ENCODE peak calls at places on chromosomes 4 and X, in four cellular contexts. P, M, Y and L are unnamed samples.

GRCh38 chr4:184309241-184310170 is 91.8 kb upstream of the ENPP6 start:
- DNase-seq in P (no peak), M (no peak), Y (no peak), L (no peak)

GRCh38 chr4:125070869-125071268 is 243.9 kb upstream of the FAT4 start:
- DNase-seq in P (no peak), M (no peak), Y (no peak), L (no peak)

GRCh38 chr4:102647117-102647516 is 113.7 kb downstream of the MANBA start:
- DNase-seq in P (no peak), M (no peak), Y (no peak), L (no peak)

GRCh38 chr4:71860643-71861042 is 76.8 kb upstream of the GC start:
- DNase-seq in P (no peak), M (no peak), Y (no peak), L (no peak)

GRCh38 chr4:138439143-138439581 is 197.0 kb upstream of the SLC7A11 start:
- DNase-seq in P (peak; percentile 9), M (no peak), Y (no peak), L (no peak)

GRCh38 chrX:11664211-11664888 is 1.4 kb downstream of the ARHGAP6 start:
- DNase-seq in P (peak; percentile 16), M (no peak), Y (no peak), L (no peak)

GRCh38 chr4:6943012-6943869 is 33.6 kb downstream of the TBC1D14 start:
- DNase-seq in P (no peak), M (no peak), Y (no peak), L (no peak)

GRCh38 chr4:147340547-147341225 is 140.2 kb upstream of the EDNRA start:
- DNase-seq in P (no peak), M (no peak), Y (no peak), L (no peak)